ENCODE peak calls at places on chromosomes 5 and 9, in nine cellular contexts. Q is amniotic stem cell, B is NCI-H774, T is smooth muscle cell of the brain vasculature, C is NCI-H1417, G is NCI-H2081, O is hepatocyte, N is RCC 7860, Y is IMR-90. D is an unnamed sample.

GRCh38 chr9:107710552-107710951 is 221.0 kb upstream of the KLF4 start:
- DNase-seq in Q (no peak), B (no peak), N (no peak), Y (peak; percentile 12), C (no peak), G (no peak), T (no peak), O (no peak), D (peak; percentile 10)

GRCh38 chr9:94692601-94693000 is 33.9 kb upstream of the AOPEP start:
- DNase-seq in O (no peak), C (no peak), B (no peak), Q (no peak), N (peak; percentile 93), G (peak; percentile 32), T (no peak), Y (no peak), D (no peak)

GRCh38 chr9:113712053-113712452 is 164.1 kb upstream of the ZNF618 start:
- DNase-seq in T (no peak), O (peak; percentile 35), C (no peak), Y (peak; percentile 65), B (no peak), G (no peak), Q (no peak), N (no peak), D (peak; percentile 59)

GRCh38 chr9:116335392-116335791 is 181.8 kb downstream of the PAPPA start:
- DNase-seq in C (no peak), B (no peak), T (no peak), N (no peak), O (no peak), Q (no peak), G (no peak), Y (no peak), D (no peak)

GRCh38 chr9:129287595-129288305 is 109.7 kb upstream of the IER5L start:
- DNase-seq in Q (no peak), Y (no peak), G (no peak), C (peak; percentile 65), T (no peak), N (no peak), O (no peak), B (peak; percentile 95), D (no peak)

GRCh38 chr9:83178717-83179116 is 115.8 kb upstream of the RASEF start:
- DNase-seq in Q (no peak), T (no peak), G (no peak), B (no peak), Y (no peak), O (no peak), N (no peak), C (no peak), D (no peak)

GRCh38 chr9:35566417-35566816 is 38.6 kb upstream of the TESK1 start:
- DNase-seq in B (no peak), C (no peak), O (no peak), T (no peak), G (no peak), N (no peak), Q (no peak), Y (no peak), D (peak; percentile 24)

GRCh38 chr9:1804128-1804865 is 210.8 kb upstream of the SMARCA2 start:
- DNase-seq in G (no peak), O (no peak), N (no peak), Q (no peak), C (no peak), T (no peak), B (no peak), Y (no peak), D (no peak)

GRCh38 chr9:18821794-18822193 is 211.2 kb downstream of the SAXO1 start:
- DNase-seq in C (no peak), Y (peak; percentile 52), T (no peak), G (peak; percentile 17), B (no peak), O (peak; percentile 20), Q (no peak), N (peak; percentile 33), D (no peak)

GRCh38 chr5:38532165-38532669 is 24.2 kb downstream of the LIFR start:
- DNase-seq in O (no peak), Q (no peak), G (no peak), B (no peak), N (no peak), T (no peak), C (peak; percentile 81), Y (no peak), D (no peak)

D was measured in EL.